ENCODE peak calls at places on chromosomes 7 and 10, in ten cellular contexts. One of them, this sample, is unnamed.

GRCh38 chr10:76248781-76249180 is 817.4 kb downstream of the LRMDA start:
- DNase-seq in stimulated activated CD4-positive, alpha-beta T cell treated with anti-CD3 and anti-CD28 coated beads, Interleukin-4, amount 100 ng/mL, for 4 hours: no peak
- DNase-seq in NCI-H345: no peak
- DNase-seq in endothelial cell: no peak
- DNase-seq in amniotic stem cell: no peak
- DNase-seq in GM20000: no peak
- DNase-seq in endothelial cell of umbilical vein: no peak
- DNase-seq in activated CD4-positive, alpha-beta T cell treated with anti-CD3 and anti-CD28 coated beads, Interleukin-2, amount 10 ng/mL, durations not matched to agents 7 days and 5 days: no peak
- DNase-seq in ACHN: no peak
- DNase-seq in body of pancreas: no peak
- DNase-seq in this sample: no peak

GRCh38 chr7:5077740-5078139 is 32.1 kb downstream of the RBAK start:
- DNase-seq in stimulated activated CD4-positive, alpha-beta T cell treated with anti-CD3 and anti-CD28 coated beads, Interleukin-4, amount 100 ng/mL, for 4 hours: no peak
- DNase-seq in endothelial cell: no peak
- DNase-seq in ACHN: no peak
- DNase-seq in activated CD4-positive, alpha-beta T cell treated with anti-CD3 and anti-CD28 coated beads, Interleukin-2, amount 10 ng/mL, durations not matched to agents 7 days and 5 days: no peak
- DNase-seq in body of pancreas: no peak
- DNase-seq in NCI-H345: peak; percentile 98
- DNase-seq in endothelial cell of umbilical vein: peak; percentile 21
- DNase-seq in amniotic stem cell: no peak
- DNase-seq in GM20000: no peak
- DNase-seq in this sample: no peak

GRCh38 chr10:482036-482435 is 207.4 kb downstream of the DIP2C start:
- DNase-seq in NCI-H345: no peak
- DNase-seq in ACHN: no peak
- DNase-seq in endothelial cell: no peak
- DNase-seq in stimulated activated CD4-positive, alpha-beta T cell treated with anti-CD3 and anti-CD28 coated beads, Interleukin-4, amount 100 ng/mL, for 4 hours: no peak
- DNase-seq in endothelial cell of umbilical vein: no peak
- DNase-seq in body of pancreas: no peak
- DNase-seq in GM20000: no peak
- DNase-seq in activated CD4-positive, alpha-beta T cell treated with anti-CD3 and anti-CD28 coated beads, Interleukin-2, amount 10 ng/mL, durations not matched to agents 7 days and 5 days: no peak
- DNase-seq in amniotic stem cell: no peak
- DNase-seq in this sample: no peak

GRCh38 chr10:119104653-119105024 is 726 bp downstream of the DENND10 start:
- DNase-seq in endothelial cell: no peak
- DNase-seq in endothelial cell of umbilical vein: peak; percentile 50
- DNase-seq in amniotic stem cell: no peak
- DNase-seq in GM20000: no peak
- DNase-seq in NCI-H345: no peak
- DNase-seq in ACHN: no peak
- DNase-seq in body of pancreas: peak; percentile 35
- DNase-seq in activated CD4-positive, alpha-beta T cell treated with anti-CD3 and anti-CD28 coated beads, Interleukin-2, amount 10 ng/mL, durations not matched to agents 7 days and 5 days: no peak
- DNase-seq in stimulated activated CD4-positive, alpha-beta T cell treated with anti-CD3 and anti-CD28 coated beads, Interleukin-4, amount 100 ng/mL, for 4 hours: no peak
- DNase-seq in this sample: no peak

GRCh38 chr7:26365077-26365896 is 73.6 kb downstream of the SNX10 start:
- DNase-seq in endothelial cell of umbilical vein: peak; percentile 88
- DNase-seq in stimulated activated CD4-positive, alpha-beta T cell treated with anti-CD3 and anti-CD28 coated beads, Interleukin-4, amount 100 ng/mL, for 4 hours: peak; percentile 12
- DNase-seq in ACHN: peak; percentile 86
- DNase-seq in activated CD4-positive, alpha-beta T cell treated with anti-CD3 and anti-CD28 coated beads, Interleukin-2, amount 10 ng/mL, durations not matched to agents 7 days and 5 days: peak; percentile 72
- DNase-seq in NCI-H345: peak; percentile 75
- DNase-seq in body of pancreas: peak; percentile 50
- DNase-seq in amniotic stem cell: peak; percentile 64
- DNase-seq in endothelial cell: peak; percentile 49
- DNase-seq in GM20000: peak; percentile 63
- DNase-seq in this sample: peak; percentile 47

GRCh38 chr7:41501016-41501415 is 201.9 kb downstream of the INHBA start:
- DNase-seq in body of pancreas: no peak
- DNase-seq in NCI-H345: no peak
- DNase-seq in ACHN: no peak
- DNase-seq in endothelial cell of umbilical vein: no peak
- DNase-seq in GM20000: no peak
- DNase-seq in stimulated activated CD4-positive, alpha-beta T cell treated with anti-CD3 and anti-CD28 coated beads, Interleukin-4, amount 100 ng/mL, for 4 hours: no peak
- DNase-seq in activated CD4-positive, alpha-beta T cell treated with anti-CD3 and anti-CD28 coated beads, Interleukin-2, amount 10 ng/mL, durations not matched to agents 7 days and 5 days: no peak
- DNase-seq in amniotic stem cell: no peak
- DNase-seq in endothelial cell: no peak
- DNase-seq in this sample: no peak

GRCh38 chr7:133978502-133979295 is 148.4 kb upstream of the LRGUK start:
- DNase-seq in amniotic stem cell: no peak
- DNase-seq in stimulated activated CD4-positive, alpha-beta T cell treated with anti-CD3 and anti-CD28 coated beads, Interleukin-4, amount 100 ng/mL, for 4 hours: no peak
- DNase-seq in NCI-H345: no peak
- DNase-seq in GM20000: no peak
- DNase-seq in body of pancreas: no peak
- DNase-seq in activated CD4-positive, alpha-beta T cell treated with anti-CD3 and anti-CD28 coated beads, Interleukin-2, amount 10 ng/mL, durations not matched to agents 7 days and 5 days: no peak
- DNase-seq in endothelial cell of umbilical vein: peak; percentile 20
- DNase-seq in ACHN: no peak
- DNase-seq in endothelial cell: peak; percentile 55
- DNase-seq in this sample: no peak

GRCh38 chr10:43128331-43128730 is 9.9 kb upstream of the CSGALNACT2 start:
- DNase-seq in NCI-H345: no peak
- DNase-seq in stimulated activated CD4-positive, alpha-beta T cell treated with anti-CD3 and anti-CD28 coated beads, Interleukin-4, amount 100 ng/mL, for 4 hours: no peak
- DNase-seq in body of pancreas: no peak
- DNase-seq in ACHN: peak; percentile 16
- DNase-seq in amniotic stem cell: no peak
- DNase-seq in GM20000: no peak
- DNase-seq in activated CD4-positive, alpha-beta T cell treated with anti-CD3 and anti-CD28 coated beads, Interleukin-2, amount 10 ng/mL, durations not matched to agents 7 days and 5 days: no peak
- DNase-seq in endothelial cell: no peak
- DNase-seq in endothelial cell of umbilical vein: no peak
- DNase-seq in this sample: no peak

GRCh38 chr10:58651040-58651439 is 138.4 kb downstream of the BICC1 start:
- DNase-seq in ACHN: no peak
- DNase-seq in stimulated activated CD4-positive, alpha-beta T cell treated with anti-CD3 and anti-CD28 coated beads, Interleukin-4, amount 100 ng/mL, for 4 hours: no peak
- DNase-seq in activated CD4-positive, alpha-beta T cell treated with anti-CD3 and anti-CD28 coated beads, Interleukin-2, amount 10 ng/mL, durations not matched to agents 7 days and 5 days: no peak
- DNase-seq in endothelial cell of umbilical vein: no peak
- DNase-seq in endothelial cell: no peak
- DNase-seq in amniotic stem cell: no peak
- DNase-seq in NCI-H345: peak; percentile 34
- DNase-seq in body of pancreas: no peak
- DNase-seq in GM20000: no peak
- DNase-seq in this sample: no peak

GRCh38 chr7:120991570-120991969 is 3.1 kb downstream of the CPED1 start:
- DNase-seq in amniotic stem cell: no peak
- DNase-seq in body of pancreas: no peak
- DNase-seq in ACHN: peak; percentile 64
- DNase-seq in stimulated activated CD4-positive, alpha-beta T cell treated with anti-CD3 and anti-CD28 coated beads, Interleukin-4, amount 100 ng/mL, for 4 hours: no peak
- DNase-seq in NCI-H345: no peak
- DNase-seq in activated CD4-positive, alpha-beta T cell treated with anti-CD3 and anti-CD28 coated beads, Interleukin-2, amount 10 ng/mL, durations not matched to agents 7 days and 5 days: no peak
- DNase-seq in endothelial cell of umbilical vein: no peak
- DNase-seq in endothelial cell: no peak
- DNase-seq in GM20000: no peak
- DNase-seq in this sample: peak; percentile 68

GRCh38 chr7:37281368-37282092 is 167.1 kb downstream of the ELMO1 start:
- DNase-seq in body of pancreas: no peak
- DNase-seq in endothelial cell: no peak
- DNase-seq in amniotic stem cell: no peak
- DNase-seq in ACHN: no peak
- DNase-seq in activated CD4-positive, alpha-beta T cell treated with anti-CD3 and anti-CD28 coated beads, Interleukin-2, amount 10 ng/mL, durations not matched to agents 7 days and 5 days: no peak
- DNase-seq in endothelial cell of umbilical vein: no peak
- DNase-seq in NCI-H345: peak; percentile 25
- DNase-seq in GM20000: no peak
- DNase-seq in stimulated activated CD4-positive, alpha-beta T cell treated with anti-CD3 and anti-CD28 coated beads, Interleukin-4, amount 100 ng/mL, for 4 hours: no peak
- DNase-seq in this sample: no peak

GRCh38 chr7:73894851-73895441 is 34.0 kb downstream of the TMEM270 start:
- DNase-seq in amniotic stem cell: peak; percentile 96
- DNase-seq in stimulated activated CD4-positive, alpha-beta T cell treated with anti-CD3 and anti-CD28 coated beads, Interleukin-4, amount 100 ng/mL, for 4 hours: no peak
- DNase-seq in body of pancreas: peak; percentile 57
- DNase-seq in GM20000: no peak
- DNase-seq in endothelial cell: no peak
- DNase-seq in activated CD4-positive, alpha-beta T cell treated with anti-CD3 and anti-CD28 coated beads, Interleukin-2, amount 10 ng/mL, durations not matched to agents 7 days and 5 days: no peak
- DNase-seq in endothelial cell of umbilical vein: no peak
- DNase-seq in ACHN: peak; percentile 85
- DNase-seq in NCI-H345: no peak
- DNase-seq in this sample: peak; percentile 97

GRCh38 chr10:5297996-5298395 is 66.8 kb upstream of the UCN3 start:
- DNase-seq in activated CD4-positive, alpha-beta T cell treated with anti-CD3 and anti-CD28 coated beads, Interleukin-2, amount 10 ng/mL, durations not matched to agents 7 days and 5 days: no peak
- DNase-seq in amniotic stem cell: no peak
- DNase-seq in ACHN: no peak
- DNase-seq in endothelial cell: no peak
- DNase-seq in endothelial cell of umbilical vein: no peak
- DNase-seq in body of pancreas: no peak
- DNase-seq in NCI-H345: no peak
- DNase-seq in GM20000: no peak
- DNase-seq in stimulated activated CD4-positive, alpha-beta T cell treated with anti-CD3 and anti-CD28 coated beads, Interleukin-4, amount 100 ng/mL, for 4 hours: no peak
- DNase-seq in this sample: no peak

GRCh38 chr7:74174606-74175082 is 488 bp downstream of the EIF4H start:
- DNase-seq in activated CD4-positive, alpha-beta T cell treated with anti-CD3 and anti-CD28 coated beads, Interleukin-2, amount 10 ng/mL, durations not matched to agents 7 days and 5 days: peak; percentile 44
- DNase-seq in stimulated activated CD4-positive, alpha-beta T cell treated with anti-CD3 and anti-CD28 coated beads, Interleukin-4, amount 100 ng/mL, for 4 hours: peak; percentile 37
- DNase-seq in body of pancreas: peak; percentile 40
- DNase-seq in endothelial cell: peak; percentile 43
- DNase-seq in endothelial cell of umbilical vein: peak; percentile 69
- DNase-seq in ACHN: peak; percentile 69
- DNase-seq in NCI-H345: peak; percentile 37
- DNase-seq in GM20000: no peak
- DNase-seq in amniotic stem cell: no peak
- DNase-seq in this sample: no peak

This sample was measured in HS-5.